ENCODE peak calls at places on chromosomes 7 and 10, in four cellular contexts. K is AG10803, W is amniotic epithelial cell, M is HuH-7. Q is an unnamed sample.

GRCh38 chr10:74282151-74282852 is 131.3 kb downstream of the ADK start:
- DNase-seq in K (peak), M (no peak), W (peak), Q (no peak)

GRCh38 chr10:70674560-70675495 is 2.5 kb downstream of the ADAMTS14 start:
- DNase-seq in M (no peak), K (no peak), W (no peak), Q (no peak)

GRCh38 chr7:151700621-151701185 is 176.2 kb downstream of the PRKAG2 start:
- DNase-seq in W (peak), K (peak), M (no peak), Q (no peak)

GRCh38 chr7:106774213-106774767 is 90.8 kb upstream of the PIK3CG start:
- DNase-seq in K (no peak), M (no peak), W (no peak), Q (no peak)

GRCh38 chr7:149558149-149558861 is 60.7 kb upstream of the ZNF746 start:
- DNase-seq in M (no peak), K (peak), W (peak), Q (no peak)

GRCh38 chr7:28957064-28957821 is 887 bp downstream of the TRIL start:
- DNase-seq in K (no peak), M (no peak), W (peak), Q (no peak)

GRCh38 chr10:35643151-35643975 is 1.3 kb upstream of the FZD8 start:
- DNase-seq in W (peak), K (peak), M (peak), Q (peak)

GRCh38 chr10:103394180-103394579 is 2.1 kb downstream of the ATP5MK start:
- DNase-seq in W (peak), K (no peak), M (no peak), Q (no peak)

GRCh38 chr7:135661311-135662122 is 797 bp upstream of the STMP1 start:
- DNase-seq in M (peak), K (no peak), W (no peak), Q (no peak)